ENCODE peak calls at places on chromosomes 1 and 21, in ten cellular contexts. W is ureter; Y is stimulated activated CD4-positive, alpha-beta T cell treated with anti-CD3 and anti-CD28 coated beads, TNF-alpha, amount 100 ng/mL, for 1 hour; H is heart left ventricle; X is AG09319; L is amygdala; A is GM20000; S is CD8-positive, alpha-beta memory T cell; C is naive B cell; U is effector CD4-positive, alpha-beta T cell. G is an unnamed sample.

GRCh38 chr1:181726608-181727007 is 243.3 kb downstream of the CACNA1E start:
- DNase-seq in A (no peak), Y (no peak), H (no peak), L (no peak), S (no peak), X (no peak), C (no peak), W (no peak), U (no peak), G (no peak)

GRCh38 chr1:52426391-52426790 is 22.0 kb downstream of the PRPF38A start:
- DNase-seq in W (no peak), Y (no peak), S (no peak), H (no peak), A (no peak), C (no peak), L (no peak), X (no peak), U (no peak), G (no peak)

GRCh38 chr1:147486876-147487656 is 54.2 kb upstream of the BCL9 start:
- DNase-seq in A (no peak), X (no peak), C (no peak), H (no peak), Y (no peak), U (no peak), S (no peak), W (no peak), L (no peak), G (no peak)

GRCh38 chr1:43763497-43763973 is 56.2 kb downstream of the ST3GAL3 start:
- DNase-seq in A (peak), C (peak), W (peak), L (peak), U (peak), X (peak), H (peak), Y (no peak), S (peak), G (peak)

GRCh38 chr1:193069748-193070394 is 10.5 kb downstream of the RO60 start:
- DNase-seq in H (no peak), A (no peak), U (no peak), W (no peak), Y (no peak), X (no peak), S (no peak), L (no peak), C (no peak), G (no peak)

GRCh38 chr1:43836267-43836951 is 97.2 kb upstream of the ARTN start:
- DNase-seq in Y (peak), H (peak), U (peak), X (no peak), S (peak), W (peak), A (peak), L (peak), C (peak), G (no peak)

GRCh38 chr1:17523487-17524029 is 15.9 kb upstream of the ARHGEF10L start:
- DNase-seq in A (no peak), C (no peak), U (no peak), Y (no peak), X (no peak), H (no peak), S (no peak), L (no peak), W (no peak), G (no peak)

GRCh38 chr1:201454568-201454967 is 14.4 kb downstream of the PHLDA3 start:
- DNase-seq in C (no peak), Y (no peak), L (no peak), H (no peak), X (no peak), W (no peak), S (no peak), U (no peak), A (no peak), G (no peak)

GRCh38 chr21:39935716-39936115 is 68.5 kb downstream of the PCP4 start:
- DNase-seq in C (no peak), A (no peak), S (no peak), H (no peak), L (no peak), X (no peak), U (no peak), Y (no peak), W (no peak), G (no peak)

GRCh38 chr1:178931843-178932551 is 61.1 kb upstream of the ANGPTL1 start:
- DNase-seq in Y (no peak), L (no peak), H (peak), W (peak), A (no peak), X (peak), S (no peak), C (no peak), U (no peak), G (peak)

GRCh38 chr1:110324667-110325066 is 14.5 kb upstream of the RBM15 start:
- DNase-seq in S (no peak), H (no peak), W (no peak), Y (no peak), X (no peak), A (no peak), U (no peak), C (no peak), L (no peak), G (no peak)

GRCh38 chr1:94821636-94822305 is 1.6 kb downstream of the SLC44A3 start:
- DNase-seq in W (no peak), S (no peak), H (no peak), Y (no peak), A (no peak), C (no peak), U (no peak), L (no peak), X (no peak), G (no peak)

GRCh38 chr1:212173572-212173971 is 111.6 kb upstream of the PPP2R5A start:
- DNase-seq in U (no peak), Y (no peak), X (no peak), L (no peak), S (no peak), C (no peak), A (no peak), H (no peak), W (no peak), G (no peak)

GRCh38 chr21:32256226-32256625 is 22.6 kb downstream of the MIS18A start:
- DNase-seq in L (no peak), S (no peak), U (no peak), Y (no peak), X (no peak), A (no peak), C (no peak), W (no peak), H (no peak), G (no peak)

GRCh38 chr1:53860967-53861411 is 22.9 kb upstream of the NDC1 start:
- DNase-seq in C (peak), A (peak), Y (no peak), H (peak), X (peak), U (peak), L (peak), W (no peak), S (peak), G (peak)

GRCh38 chr1:162951553-162952315 is 90.8 kb upstream of the CCDC190 start:
- DNase-seq in W (no peak), C (no peak), U (no peak), S (no peak), A (peak), Y (no peak), H (no peak), X (no peak), L (no peak), G (no peak)

GRCh38 chr1:24905979-24906720 is 23.9 kb downstream of the RUNX3 start:
- DNase-seq in A (no peak), C (no peak), W (no peak), Y (no peak), X (no peak), L (no peak), U (no peak), S (no peak), H (peak), G (no peak)

GRCh38 chr1:151457911-151458882 is 1.1 kb downstream of the POGZ start:
- DNase-seq in L (peak), U (peak), Y (peak), S (peak), H (peak), W (peak), X (peak), A (peak), C (peak), G (peak)

GRCh38 chr21:36491191-36491916 is 11.4 kb upstream of the CLDN14 start:
- DNase-seq in L (no peak), S (no peak), X (peak), U (no peak), C (no peak), Y (no peak), W (no peak), A (no peak), H (no peak), G (peak)

GRCh38 chr21:28899744-28900143 is 92.9 kb downstream of the LTN1 start:
- DNase-seq in H (no peak), X (no peak), A (no peak), U (no peak), C (no peak), S (no peak), W (no peak), L (no peak), Y (no peak), G (no peak)

GRCh38 chr1:32709075-32709474 is 6.5 kb upstream of the SYNC start:
- DNase-seq in Y (no peak), A (no peak), H (no peak), C (no peak), U (no peak), X (no peak), S (no peak), L (no peak), W (no peak), G (no peak)

GRCh38 chr21:44618909-44619308 is 7.0 kb downstream of the KRTAP10-8 start:
- DNase-seq in Y (peak), A (no peak), X (no peak), U (peak), W (no peak), S (peak), H (no peak), C (no peak), L (no peak), G (no peak)

GRCh38 chr1:203161175-203161574 is 14.5 kb downstream of the MYBPH start:
- DNase-seq in C (no peak), L (no peak), S (no peak), A (no peak), U (no peak), W (no peak), X (no peak), H (no peak), Y (no peak), G (no peak)

GRCh38 chr1:93989601-93990000 is 80.4 kb upstream of the GCLM start:
- DNase-seq in U (no peak), L (no peak), W (no peak), X (no peak), A (no peak), H (no peak), C (no peak), Y (no peak), S (no peak), G (peak)

GRCh38 chr1:219702551-219703215 is 89.8 kb upstream of the ZC3H11B start:
- DNase-seq in H (no peak), C (no peak), S (no peak), U (no peak), Y (no peak), L (no peak), X (no peak), W (no peak), A (no peak), G (no peak)

GRCh38 chr1:1069061-1069710 is 4.9 kb downstream of the RNF223 start:
- DNase-seq in X (no peak), W (peak), H (peak), L (peak), Y (peak), C (peak), A (peak), U (peak), S (peak), G (no peak)

GRCh38 chr1:246425139-246425794 is 81.8 kb downstream of the SMYD3 start:
- DNase-seq in Y (no peak), A (no peak), U (no peak), L (no peak), S (no peak), X (no peak), H (no peak), W (no peak), C (no peak), G (no peak)

GRCh38 chr21:39923441-39923840 is 56.2 kb downstream of the PCP4 start:
- DNase-seq in W (no peak), C (no peak), H (no peak), X (no peak), L (no peak), Y (no peak), A (no peak), S (no peak), U (no peak), G (no peak)

GRCh38 chr21:43957128-43957571 is 55.0 kb upstream of the TRAPPC10 start:
- DNase-seq in U (no peak), X (no peak), W (no peak), A (no peak), C (peak), L (no peak), S (no peak), H (no peak), Y (no peak), G (no peak)

GRCh38 chr1:169108897-169109560 is 2.5 kb downstream of the ATP1B1 start:
- DNase-seq in A (peak), U (no peak), S (no peak), X (no peak), W (no peak), H (peak), Y (no peak), L (peak), C (no peak), G (no peak)

GRCh38 chr1:174469687-174470086 is 21.9 kb downstream of the GPR52 start:
- DNase-seq in U (no peak), Y (no peak), S (no peak), H (no peak), A (no peak), C (no peak), X (no peak), W (no peak), L (no peak), G (no peak)

GRCh38 chr1:248013229-248013710 is at the start of gene OR2L5:
- DNase-seq in W (no peak), L (no peak), X (no peak), H (no peak), Y (no peak), A (no peak), U (no peak), C (no peak), S (no peak), G (no peak)

GRCh38 chr1:201904579-201904978 is 15.9 kb downstream of the SHISA4 start:
- DNase-seq in Y (no peak), C (no peak), L (no peak), A (no peak), H (peak), S (no peak), X (peak), U (no peak), W (peak), G (peak)

GRCh38 chr1:232678185-232678886 is 48.4 kb upstream of the SIPA1L2 start:
- DNase-seq in Y (no peak), C (no peak), S (no peak), L (no peak), U (no peak), X (no peak), A (no peak), W (no peak), H (no peak), G (no peak)

GRCh38 chr1:31872658-31873636 is 57.1 kb upstream of the SPOCD1 start:
- DNase-seq in U (no peak), X (no peak), C (no peak), Y (no peak), S (peak), W (no peak), A (no peak), H (no peak), L (no peak), G (no peak)

G was measured in astrocyte of the cerebellum.